ENCODE peak calls at places on chromosome 1, in eight cellular contexts. U is kidney tubule cell; Q is fibroblast of pulmonary artery; C is T follicular helper cell; J is CD4-positive, alpha-beta T cell; D is stimulated activated CD4-positive, alpha-beta T cell treated with anti-CD3 and anti-CD28 coated beads, Interleukin-1b, Interleukin-23, amount 100 ng/mL, for 4 hours; K is kidney glomerular epithelial cell; A is left ventricle myocardium superior. S is an unnamed sample.

GRCh38 chr1:53343831-53344668 is 16.2 kb upstream of the LRP8 start:
- DNase-seq in D (no peak), C (no peak), U (peak), A (no peak), K (peak), Q (no peak), J (no peak), S (no peak)

GRCh38 chr1:186146971-186147370 is 228.1 kb downstream of the TPR start:
- DNase-seq in Q (no peak), D (no peak), A (no peak), C (no peak), U (no peak), J (no peak), K (no peak), S (no peak)

GRCh38 chr1:171142451-171143121 is 42.5 kb upstream of the FMO2 start:
- DNase-seq in D (no peak), Q (peak), K (no peak), U (no peak), J (no peak), C (no peak), A (no peak), S (no peak)

GRCh38 chr1:19901653-19902052 is 19.5 kb downstream of the OTUD3 start:
- DNase-seq in K (no peak), U (no peak), D (no peak), A (no peak), J (no peak), C (no peak), Q (no peak), S (no peak)

GRCh38 chr1:37177230-37177864 is 143.0 kb upstream of the GRIK3 start:
- DNase-seq in C (no peak), A (no peak), J (no peak), D (no peak), Q (peak), U (peak), K (no peak), S (peak)

GRCh38 chr1:198564716-198565115 is 24.2 kb upstream of the ATP6V1G3 start:
- DNase-seq in D (no peak), A (no peak), K (no peak), Q (no peak), U (no peak), C (no peak), J (no peak), S (no peak)

GRCh38 chr1:6208723-6209660 is 3.1 kb downstream of the RNF207 start:
- DNase-seq in J (no peak), D (peak), U (no peak), K (no peak), C (no peak), A (peak), Q (peak), S (no peak)

GRCh38 chr1:44293761-44294315 is 61.2 kb downstream of the ERI3 start:
- DNase-seq in D (no peak), Q (no peak), K (peak), J (no peak), A (peak), U (peak), C (no peak), S (no peak)

GRCh38 chr1:62962794-62963776 is 179.2 kb downstream of the ATG4C start:
- DNase-seq in C (no peak), D (no peak), A (no peak), J (no peak), Q (peak), K (peak), U (peak), S (peak)

GRCh38 chr1:66351913-66352312 is 182.0 kb upstream of the SGIP1 start:
- DNase-seq in A (no peak), K (peak), J (no peak), Q (no peak), C (peak), D (no peak), U (no peak), S (no peak)

GRCh38 chr1:113874017-113874879 is 2.7 kb upstream of the PTPN22 start:
- DNase-seq in K (peak), C (no peak), J (no peak), A (no peak), U (peak), Q (peak), D (no peak), S (peak)

GRCh38 chr1:1021010-1021845 is 1.3 kb downstream of the AGRN start:
- DNase-seq in U (peak), K (peak), Q (peak), C (no peak), J (no peak), A (peak), D (no peak), S (peak)

GRCh38 chr1:41811978-41812852 is 106.5 kb downstream of the HIVEP3 start:
- DNase-seq in Q (peak), K (peak), C (peak), D (no peak), A (peak), J (no peak), U (peak), S (peak)

GRCh38 chr1:234342749-234343148 is 30.5 kb upstream of the COA6 start:
- DNase-seq in A (no peak), U (no peak), C (no peak), K (no peak), J (no peak), Q (no peak), D (no peak), S (no peak)

GRCh38 chr1:199901341-199901740 is 126.2 kb upstream of the NR5A2 start:
- DNase-seq in C (no peak), J (no peak), D (no peak), A (no peak), Q (no peak), K (no peak), U (no peak), S (no peak)

GRCh38 chr1:94866178-94866822 is 46.1 kb downstream of the SLC44A3 start:
- DNase-seq in D (no peak), C (no peak), J (no peak), K (no peak), A (no peak), U (no peak), Q (peak), S (no peak)

GRCh38 chr1:85554630-85555327 is 25.8 kb upstream of the CCN1 start:
- DNase-seq in A (no peak), D (no peak), C (no peak), U (peak), K (no peak), Q (peak), J (no peak), S (peak)

GRCh38 chr1:3031401-3032221 is 10.3 kb downstream of the ACTRT2 start:
- DNase-seq in U (no peak), C (no peak), K (no peak), J (no peak), A (no peak), Q (no peak), D (no peak), S (no peak)

GRCh38 chr1:152170287-152170933 is 11.4 kb upstream of the RPTN start:
- DNase-seq in C (no peak), K (no peak), J (no peak), D (no peak), A (no peak), Q (no peak), U (no peak), S (no peak)

GRCh38 chr1:54548389-54549044 is 489 bp downstream of the ACOT11 start:
- DNase-seq in C (no peak), Q (no peak), J (no peak), U (no peak), A (peak), D (no peak), K (no peak), S (no peak)

GRCh38 chr1:32612189-32612881 is 38.0 kb downstream of the ZBTB8OS start:
- DNase-seq in A (peak), U (peak), K (peak), J (peak), Q (peak), D (peak), C (peak), S (peak)

GRCh38 chr1:248670003-248670402 is 14.7 kb upstream of the OR2T27 start:
- DNase-seq in A (no peak), K (no peak), J (no peak), U (peak), D (no peak), Q (no peak), C (no peak), S (peak)

GRCh38 chr1:233912447-233912846 is 8.0 kb downstream of the SLC35F3 start:
- DNase-seq in K (no peak), C (no peak), Q (no peak), J (no peak), A (no peak), U (no peak), D (no peak), S (no peak)

GRCh38 chr1:240000634-240001033 is 91.0 kb upstream of the FMN2 start:
- DNase-seq in U (no peak), C (no peak), D (no peak), K (peak), Q (peak), A (no peak), J (no peak), S (no peak)

GRCh38 chr1:116679091-116679827 is 11.7 kb upstream of the IGSF3 start:
- DNase-seq in D (no peak), J (no peak), C (no peak), A (no peak), Q (no peak), U (no peak), K (no peak), S (no peak)

GRCh38 chr1:32266926-32267645 is 16.0 kb downstream of the LCK start:
- DNase-seq in U (peak), K (peak), Q (peak), J (no peak), C (no peak), A (no peak), D (no peak), S (no peak)

GRCh38 chr1:38071530-38072266 is 25.1 kb upstream of the POU3F1 start:
- DNase-seq in Q (peak), A (no peak), K (peak), C (no peak), D (no peak), U (peak), J (no peak), S (peak)

GRCh38 chr1:55969322-55969721 is 610.0 kb downstream of the PLPP3 start:
- DNase-seq in Q (no peak), D (no peak), J (no peak), A (no peak), C (no peak), U (no peak), K (peak), S (no peak)

GRCh38 chr1:239944666-239945065 is 147.0 kb upstream of the FMN2 start:
- DNase-seq in A (no peak), K (no peak), J (no peak), D (no peak), C (no peak), U (no peak), Q (no peak), S (no peak)

GRCh38 chr1:117634631-117635030 is 28.8 kb downstream of the TENT5C start:
- DNase-seq in Q (no peak), C (no peak), J (no peak), U (no peak), A (no peak), D (no peak), K (no peak), S (no peak)

GRCh38 chr1:104648269-104648691 is 898.6 kb downstream of the AMY1C start:
- DNase-seq in A (no peak), C (no peak), U (peak), J (no peak), K (no peak), Q (peak), D (no peak), S (peak)

GRCh38 chr1:117559985-117560384 is 45.9 kb upstream of the TENT5C start:
- DNase-seq in K (no peak), U (no peak), D (no peak), Q (no peak), J (no peak), C (no peak), A (no peak), S (no peak)

GRCh38 chr1:26285366-26286063 is 5.6 kb downstream of the SH3BGRL3 start:
- DNase-seq in D (no peak), Q (no peak), A (peak), U (no peak), J (no peak), C (no peak), K (no peak), S (peak)